ENCODE peak calls at places on chromosome 7, in seven cellular contexts. B is A549, U is IMR-90, V is K562, J is SK-N-SH, G is H1, F is GM12878. R is an unnamed sample.

GRCh38 chr7:135447783-135448182 is 62.1 kb downstream of the CNOT4 start:
- DNase-seq in B (no peak), U (no peak), V (no peak), J (no peak), G (no peak), F (no peak), R (no peak)

GRCh38 chr7:101173752-101174244 is 6.3 kb downstream of the NAT16 start:
- DNase-seq in B (peak; percentile 81), U (no peak), V (peak; percentile 85), J (peak; percentile 80), G (peak; percentile 98), F (no peak), R (no peak)

GRCh38 chr7:30887464-30887872 is 24.2 kb upstream of the AQP1 start:
- DNase-seq in B (no peak), U (no peak), V (no peak), J (no peak), G (no peak), F (no peak), R (no peak)

GRCh38 chr7:39375047-39375873 is 190.9 kb upstream of the YAE1 start:
- DNase-seq in B (no peak), U (no peak), V (no peak), J (no peak), G (no peak), F (no peak), R (peak; percentile 75)

GRCh38 chr7:17095951-17096350 is 202.5 kb upstream of the AHR start:
- DNase-seq in B (no peak), U (no peak), V (no peak), J (no peak), G (no peak), F (no peak), R (no peak)

GRCh38 chr7:29116801-29117200 is 29.5 kb downstream of the CPVL start:
- DNase-seq in B (no peak), U (no peak), V (no peak), J (no peak), G (no peak), F (no peak), R (no peak)

GRCh38 chr7:27560706-27561235 is 101.9 kb downstream of the HIBADH start:
- DNase-seq in B (no peak), U (peak; percentile 91), V (no peak), J (no peak), G (no peak), F (no peak), R (no peak)

GRCh38 chr7:69814421-69814962 is 216.2 kb downstream of the AUTS2 start:
- DNase-seq in B (no peak), U (no peak), V (no peak), J (no peak), G (no peak), F (no peak), R (no peak)

GRCh38 chr7:123750389-123751230 is 1.8 kb upstream of the WASL start:
- DNase-seq in B (no peak), U (no peak), V (peak; percentile 51), J (no peak), G (no peak), F (no peak), R (no peak)

GRCh38 chr7:150937848-150938561 is 40.1 kb downstream of the KCNH2 start:
- DNase-seq in B (no peak), U (peak; percentile 58), V (peak; percentile 45), J (peak; percentile 41), G (no peak), F (no peak), R (no peak)

GRCh38 chr7:81333004-81333403 is 414.2 kb upstream of the SEMA3C start:
- DNase-seq in B (no peak), U (peak; percentile 76), V (no peak), J (no peak), G (no peak), F (no peak), R (no peak)

GRCh38 chr7:139771001-139771956 is 6.5 kb downstream of the HIPK2 start:
- DNase-seq in B (peak; percentile 50), U (peak; percentile 94), V (no peak), J (no peak), G (no peak), F (no peak), R (no peak)

GRCh38 chr7:102305414-102306268 is 19.0 kb downstream of the SH2B2 start:
- DNase-seq in B (no peak), U (no peak), V (no peak), J (no peak), G (no peak), F (peak; percentile 93), R (no peak)

GRCh38 chr7:2892571-2892970 is 48.5 kb upstream of the GNA12 start:
- DNase-seq in B (no peak), U (no peak), V (no peak), J (no peak), G (no peak), F (no peak), R (no peak)

GRCh38 chr7:43666938-43667337 is 62.4 kb downstream of the COA1 start:
- DNase-seq in B (no peak), U (peak; percentile 61), V (no peak), J (no peak), G (no peak), F (no peak), R (no peak)

GRCh38 chr7:90645784-90646183 is 49.7 kb downstream of the CDK14 start:
- DNase-seq in B (no peak), U (no peak), V (no peak), J (no peak), G (no peak), F (no peak), R (no peak)

GRCh38 chr7:11779864-11780263 is 52.1 kb downstream of the THSD7A start:
- DNase-seq in B (no peak), U (no peak), V (no peak), J (peak; percentile 63), G (no peak), F (no peak), R (no peak)

GRCh38 chr7:25830986-25831558 is 320.9 kb upstream of the NFE2L3 start:
- DNase-seq in B (no peak), U (no peak), V (no peak), J (no peak), G (no peak), F (no peak), R (no peak)

GRCh38 chr7:20290505-20291111 is 40.1 kb upstream of the ITGB8 start:
- DNase-seq in B (no peak), U (no peak), V (no peak), J (no peak), G (no peak), F (peak; percentile 55), R (no peak)

GRCh38 chr7:108079291-108080057 is 50.7 kb downstream of the LAMB4 start:
- DNase-seq in B (no peak), U (peak; percentile 95), V (peak; percentile 37), J (peak; percentile 25), G (no peak), F (no peak), R (no peak)

GRCh38 chr7:13259908-13260307 is 572.5 kb downstream of the ARL4A start:
- DNase-seq in B (no peak), U (no peak), V (peak; percentile 31), J (no peak), G (no peak), F (no peak), R (no peak)

DNA sequence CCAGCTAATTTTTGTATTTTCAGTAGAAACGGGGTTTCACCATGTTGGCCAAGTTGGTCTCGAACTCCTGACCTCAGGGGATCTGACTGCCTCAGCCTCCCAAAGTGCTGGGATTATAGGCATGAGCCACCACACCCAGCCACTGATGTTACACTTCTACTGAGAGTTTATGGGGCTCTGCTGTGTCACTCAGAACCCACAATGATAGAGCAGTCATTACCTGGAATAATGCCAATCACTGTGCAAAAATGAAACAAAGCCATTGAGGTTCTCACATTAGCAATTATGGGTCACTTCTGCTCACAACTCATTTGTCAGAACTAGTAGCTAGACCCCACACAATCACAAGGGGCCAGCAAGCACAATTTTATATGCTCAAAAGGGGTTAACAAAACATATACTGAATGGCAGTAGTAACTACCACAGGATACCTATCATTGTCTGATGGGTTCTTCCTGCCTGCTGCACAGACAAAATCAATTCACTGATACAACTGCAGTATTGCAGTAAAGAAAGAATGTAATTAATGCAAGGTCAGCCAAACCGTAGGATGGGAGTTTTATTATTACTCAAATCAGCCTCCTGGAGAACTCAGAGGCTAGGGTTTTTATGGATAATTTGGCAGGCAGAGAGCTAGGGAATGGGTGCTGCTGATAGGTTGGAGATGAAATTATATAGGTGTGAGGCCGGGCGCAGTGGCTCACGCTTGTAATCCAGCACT is 72.1 kb upstream of the TRIM24 start:
- DNase-seq in B (no peak), U (no peak), V (peak; percentile 23), J (no peak), G (peak; percentile 8), F (no peak), R (no peak)
- TF ChIP-seq RFX5 in B (no peak), U (no peak), V (no peak), J (no peak), G (no peak), F (no peak), R (no peak)

GRCh38 chr7:117157121-117157870 is 165.6 kb downstream of the WNT2 start:
- DNase-seq in B (peak; percentile 37), U (peak; percentile 87), V (peak; percentile 36), J (peak; percentile 48), G (no peak), F (no peak), R (no peak)
- TF ChIP-seq RFX5 in B (no peak), U (no peak), V (no peak), J (no peak), G (no peak), F (no peak), R (no peak)

GRCh38 chr7:143898810-143899209 is 3.2 kb downstream of the TCAF1 start:
- DNase-seq in B (no peak), U (no peak), V (no peak), J (no peak), G (no peak), F (no peak), R (no peak)
- TF ChIP-seq RFX5 in B (no peak), U (no peak), V (no peak), J (no peak), G (no peak), F (no peak), R (no peak)

GRCh38 chr7:4832711-4833110 is 29.1 kb downstream of the PAPOLB start:
- DNase-seq in B (no peak), U (no peak), V (no peak), J (peak; percentile 30), G (no peak), F (no peak), R (no peak)

GRCh38 chr7:4831723-4832495 is 29.9 kb downstream of the PAPOLB start:
- DNase-seq in B (no peak), U (no peak), V (no peak), J (peak; percentile 72), G (no peak), F (no peak), R (no peak)

GRCh38 chr7:4828720-4829383 is 33.0 kb downstream of the PAPOLB start:
- DNase-seq in B (no peak), U (no peak), V (no peak), J (no peak), G (no peak), F (no peak), R (no peak)

GRCh38 chr7:4833176-4833575 is 28.7 kb downstream of the PAPOLB start:
- DNase-seq in B (no peak), U (no peak), V (no peak), J (no peak), G (no peak), F (no peak), R (no peak)

DNA sequence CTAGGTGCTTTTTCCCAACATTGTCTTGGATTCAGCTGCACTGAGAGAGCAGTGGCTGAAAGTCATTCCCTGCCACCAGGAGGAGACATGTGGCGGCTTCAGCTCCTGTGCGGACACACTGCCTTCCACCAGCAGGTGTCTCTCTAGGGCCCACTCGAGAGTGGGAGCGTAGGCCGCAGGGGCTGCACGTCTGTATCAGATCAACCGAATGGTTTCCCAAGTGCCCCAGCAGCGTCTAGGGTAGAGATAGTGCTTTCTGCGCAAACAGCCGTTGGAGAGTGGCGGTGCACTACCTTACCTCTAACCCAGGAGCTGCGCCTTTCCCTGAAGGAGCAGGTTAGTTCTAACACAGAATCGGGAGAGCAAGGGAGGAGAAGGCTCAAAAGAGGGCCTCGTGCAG is 31.7 kb downstream of the PAPOLB start:
- DNase-seq in B (peak; percentile 74), U (peak; percentile 57), V (peak; percentile 88), J (peak; percentile 95), G (peak; percentile 85), F (peak; percentile 11), R (peak; percentile 78)
- TF ChIP-seq RFX5 in B (no peak), U (no peak), V (no peak), J (peak; percentile 47), G (no peak), F (no peak), R (no peak)

R was measured in HepG2.